ENCODE peak calls at places on chromosome 11, in eight cellular contexts. N is NCI-H460, I is posterior vena cava, T is cardiac muscle cell, H is NT2/D1, Y is H9, A is mucosa of descending colon, W is PC-3. L is an unnamed sample.
A peak's percentile ranks its signal among the peaks of the same experiment; 100 is the strongest.

GRCh38 chr11:34585304-34585869 is 35.5 kb upstream of the EHF start:
- DNase-seq in N (no peak), Y (no peak), H (no peak), I (no peak), A (no peak), T (no peak), W (no peak), L (no peak)

GRCh38 chr11:120115272-120116000 is 22.5 kb downstream of the TRIM29 start:
- DNase-seq in I (no peak), T (no peak), N (no peak), H (no peak), A (no peak), Y (no peak), W (no peak), L (no peak)

GRCh38 chr11:4125141-4125540 is 30.5 kb downstream of the RRM1 start:
- DNase-seq in A (no peak), I (no peak), W (peak; percentile 9), N (no peak), H (no peak), T (no peak), Y (no peak), L (no peak)

GRCh38 chr11:128645968-128646367 is 47.9 kb upstream of the FLI1 start:
- DNase-seq in N (no peak), I (no peak), Y (no peak), T (no peak), W (no peak), H (no peak), A (no peak), L (no peak)

GRCh38 chr11:560305-561147 is at the start of the genes LMNTD2 and RASSF7:
- DNase-seq in N (peak; percentile 75), T (peak; percentile 97), Y (peak; percentile 93), A (peak; percentile 97), W (peak; percentile 89), H (peak; percentile 82), I (peak; percentile 96), L (no peak)

GRCh38 chr11:3157381-3158130 is 7.6 kb downstream of the OSBPL5 start:
- DNase-seq in Y (no peak), W (peak; percentile 22), T (no peak), N (no peak), I (peak; percentile 81), A (peak; percentile 24), H (no peak), L (no peak)

GRCh38 chr11:128906185-128907065 is 15.3 kb downstream of the KCNJ5 start:
- DNase-seq in I (peak; percentile 58), Y (no peak), W (no peak), H (no peak), T (no peak), A (peak; percentile 15), N (no peak), L (no peak)

GRCh38 chr11:208917-209260 is 1.4 kb downstream of the RIC8A start:
- DNase-seq in A (no peak), I (no peak), N (no peak), Y (no peak), T (peak; percentile 28), W (no peak), H (no peak), L (no peak)

GRCh38 chr11:60208146-60208895 is 25.4 kb upstream of the MS4A6A start:
- DNase-seq in I (no peak), N (no peak), T (no peak), A (no peak), H (no peak), W (no peak), Y (no peak), L (no peak)

GRCh38 chr11:45833761-45834160 is 13.5 kb upstream of the CRY2 start:
- DNase-seq in N (no peak), T (no peak), W (no peak), I (no peak), Y (no peak), A (no peak), H (no peak), L (no peak)

GRCh38 chr11:102007567-102008437 is 39.4 kb upstream of the CFAP300 start:
- DNase-seq in Y (no peak), W (peak; percentile 96), A (no peak), H (no peak), N (peak; percentile 76), T (peak; percentile 65), I (no peak), L (no peak)

GRCh38 chr11:64650923-64651523 is 60.0 kb downstream of the SLC22A12 start:
- DNase-seq in I (no peak), W (peak; percentile 40), T (peak; percentile 47), H (no peak), Y (peak; percentile 60), N (no peak), A (no peak), L (no peak)

GRCh38 chr11:26946209-26946828 is 47.6 kb upstream of the FIBIN start:
- DNase-seq in N (no peak), A (no peak), Y (no peak), W (no peak), H (no peak), T (no peak), I (no peak), L (no peak)

GRCh38 chr11:76768091-76769047 is 14.8 kb upstream of the TSKU start:
- DNase-seq in T (no peak), H (no peak), Y (no peak), N (no peak), I (peak; percentile 86), W (no peak), A (peak; percentile 62), L (no peak)

GRCh38 chr11:27081056-27081455 is 40.4 kb downstream of the BBOX1 start:
- DNase-seq in N (no peak), A (no peak), H (no peak), T (no peak), W (no peak), I (no peak), Y (no peak), L (no peak)

GRCh38 chr11:75938543-75938942 is 123.5 kb downstream of the UVRAG start:
- DNase-seq in A (no peak), N (no peak), T (no peak), I (no peak), Y (no peak), H (no peak), W (peak; percentile 17), L (no peak)

GRCh38 chr11:44451706-44452105 is 113.8 kb upstream of the CD82 start:
- DNase-seq in N (no peak), W (no peak), I (peak; percentile 23), Y (no peak), T (no peak), A (no peak), H (no peak), L (no peak)

L was measured in iPS DF 19.7.